ENCODE peak calls at places on chromosomes 16 and 17, in seven cellular contexts. W is mesendoderm, T is colonic mucosa, J is neural progenitor cell, P is mammary epithelial cell, V is endothelial cell of umbilical vein, R is SK-N-SH. M is an unnamed sample. For H3K4me1, the result is how much of the 10 kb centered on the place peaks cover.

GRCh38 chr16:31707743-31708335 is 165.8 kb upstream of the ZNF267 start:
- DNase-seq in J (no peak), P (no peak), W (no peak), R (no peak), T (no peak), V (no peak), M (no peak)

GRCh38 chr17:63096426-63096825 is 130.4 kb downstream of the TANC2 start:
- DNase-seq in R (no peak), T (no peak), V (no peak), W (no peak), J (no peak), P (no peak), M (peak)

GRCh38 chr17:73348018-73348823 is 36.4 kb upstream of the CDC42EP4 start:
- DNase-seq in J (no peak), P (no peak), V (no peak), T (no peak), W (no peak), R (no peak), M (no peak)

GRCh38 chr16:325375-326155 is 27.0 kb downstream of the AXIN1 start:
- DNase-seq in J (no peak), T (no peak), R (no peak), P (no peak), V (no peak), W (no peak), M (no peak)

GRCh38 chr17:72446525-72447250 is 325.9 kb downstream of the SOX9 start:
- DNase-seq in W (no peak), J (no peak), V (no peak), P (no peak), T (peak), R (no peak), M (no peak)

GRCh38 chr17:39665642-39666221 is 583 bp downstream of the TCAP start:
- DNase-seq in P (no peak), V (no peak), R (peak), J (peak), T (no peak), W (no peak), M (no peak)

GRCh38 chr17:28216032-28216431 is 103.0 kb upstream of the TMEM97 start:
- DNase-seq in V (no peak), W (no peak), J (no peak), T (no peak), R (no peak), P (peak), M (no peak)

GRCh38 chr17:33056392-33057146 is 64.9 kb downstream of the SPACA3 start:
- DNase-seq in T (no peak), R (no peak), P (no peak), J (no peak), V (no peak), W (no peak), M (no peak)

GRCh38 chr16:30783280-30784109 is 3.5 kb downstream of the ZNF629 start:
- DNase-seq in R (no peak), V (no peak), T (no peak), P (no peak), J (no peak), W (no peak), M (no peak)

GRCh38 chr17:48552453-48553189 is 7.7 kb upstream of the HOXB2 start:
- DNase-seq in R (no peak), W (no peak), T (no peak), P (peak), V (no peak), J (peak), M (no peak)

GRCh38 chr17:5587431-5588032 is 3.2 kb upstream of the NLRP1 start:
- DNase-seq in J (peak), R (peak), T (peak), V (peak), P (peak), W (peak), M (peak)

GRCh38 chr17:45850468-45850867 is 5.8 kb downstream of the SPPL2C start:
- DNase-seq in J (no peak), V (no peak), T (no peak), P (no peak), R (no peak), W (no peak), M (no peak)

GRCh38 chr16:30066882-30067583 is 1.5 kb downstream of the ALDOA start:
- DNase-seq in W (no peak), T (peak), R (peak), V (no peak), P (peak), J (no peak), M (no peak)

GRCh38 chr17:7445011-7445927 is at the start of gene CHRNB1:
- DNase-seq in V (peak), P (no peak), J (peak), W (peak), R (peak), T (peak), M (peak)

GRCh38 chr16:5709889-5710288 is 612.3 kb upstream of the EEF2KMT start:
- DNase-seq in J (peak), P (no peak), T (no peak), W (peak), R (no peak), V (no peak), M (peak)

GRCh38 chr17:50564916-50565315 is 4.4 kb downstream of the CACNA1G start:
- DNase-seq in V (no peak), R (peak), P (peak), W (peak), T (peak), J (no peak), M (peak)

GRCh38 chr17:348692-349425 is 3.7 kb downstream of the RPH3AL start:
- DNase-seq in W (no peak), P (peak), R (no peak), T (peak), V (peak), J (peak), M (no peak)

GRCh38 chr17:45231481-45232116 is 9.9 kb downstream of the FMNL1 start:
- DNase-seq in W (peak), V (no peak), P (no peak), T (no peak), J (peak), R (peak), M (no peak)

GRCh38 chr16:88866151-88866920 is at the start of gene PABPN1L:
- DNase-seq in T (no peak), P (no peak), R (no peak), J (no peak), W (no peak), V (no peak), M (no peak)

GRCh38 chr17:8862213-8863056 is 5.0 kb downstream of the PIK3R6 start:
- DNase-seq in R (no peak), W (no peak), P (peak), T (no peak), J (no peak), V (no peak), M (no peak)

GRCh38 chr16:51759999-51760398 is 608.9 kb upstream of the SALL1 start:
- DNase-seq in J (no peak), R (no peak), V (no peak), P (no peak), T (no peak), W (peak), M (no peak)

GRCh38 chr17:49316889-49317288 is 45.2 kb downstream of the ZNF652 start:
- DNase-seq in V (no peak), J (no peak), R (no peak), P (no peak), T (no peak), W (peak), M (no peak)

GRCh38 chr17:71846561-71846960 is 274.3 kb upstream of the SOX9 start:
- DNase-seq in P (no peak), R (no peak), V (no peak), W (no peak), T (no peak), J (no peak), M (no peak)

GRCh38 chr17:36463916-36464764 is 22.3 kb upstream of the ZNHIT3 start:
- DNase-seq in R (no peak), J (peak), T (peak), P (peak), V (peak), W (peak), M (peak)

GRCh38 chr17:69525920-69526841 is 111.7 kb downstream of the MAP2K6 start:
- DNase-seq in J (peak), W (peak), V (peak), R (peak), P (peak), T (peak), M (peak)

GRCh38 chr16:58049697-58050185 is 24.2 kb downstream of the MMP15 start:
- DNase-seq in W (no peak), V (no peak), P (no peak), J (no peak), T (no peak), R (no peak), M (no peak)

GRCh38 chr16:55678061-55678935 is 22.5 kb downstream of the SLC6A2 start:
- DNase-seq in J (no peak), T (no peak), R (no peak), W (no peak), V (no peak), P (no peak), M (no peak)

GRCh38 chr16:89904606-89905510 is 13.8 kb upstream of the MC1R start:
- DNase-seq in J (no peak), W (no peak), R (no peak), P (no peak), T (no peak), V (no peak), M (no peak)

GRCh38 chr17:74566132-74566753 is 1.1 kb downstream of the CD300H start:
- DNase-seq in T (peak), P (peak), W (peak), V (peak), J (peak), R (peak), M (peak)

GRCh38 chr17:41982026-41982989 is 15.7 kb downstream of the CNP start:
- DNase-seq in R (no peak), T (no peak), V (no peak), W (no peak), J (no peak), P (no peak), M (no peak)

GRCh38 chr16:79608976-79609375 is 8.4 kb upstream of the MAF start:
- DNase-seq in P (no peak), J (no peak), R (no peak), V (no peak), W (no peak), T (no peak), M (no peak)

GRCh38 chr16:24150282-24150681 is 105.9 kb upstream of the CACNG3 start:
- DNase-seq in V (no peak), P (no peak), R (no peak), T (no peak), W (no peak), J (no peak), M (no peak)

GRCh38 chr16:1791943-1792812 is 1.3 kb downstream of the IGFALS start:
- DNase-seq in W (no peak), V (no peak), P (no peak), J (no peak), R (no peak), T (peak), M (no peak)

GRCh38 chr17:51846561-51846960 is 312.0 kb downstream of the CA10 start:
- DNase-seq in W (no peak), T (no peak), J (no peak), R (peak), P (no peak), V (no peak), M (no peak)

GRCh38 chr17:19346351-19347255 is 15.9 kb downstream of the B9D1 start:
- DNase-seq in W (no peak), V (peak), P (peak), J (no peak), T (peak), R (no peak), M (peak)

GRCh38 chr17:1583569-1583968 is 21.0 kb upstream of the PITPNA start:
- DNase-seq in V (no peak), J (no peak), T (no peak), R (no peak), W (no peak), P (no peak), M (no peak)

GRCh38 chr16:2204727-2205103 is 539 bp upstream of the MLST8 start:
- DNase-seq in W (no peak), P (no peak), J (no peak), V (no peak), R (no peak), T (no peak), M (no peak)

GRCh38 chr16:14007460-14007859 is 63.7 kb upstream of the MRTFB start:
- DNase-seq in R (no peak), T (no peak), P (peak), W (no peak), J (no peak), V (peak), M (peak)

GRCh38 chr17:63961355-63962207 is 11.1 kb downstream of the SCN4A start:
- DNase-seq in R (peak), P (peak), W (peak), T (peak), J (peak), V (peak), M (peak)

GRCh38 chr17:27872776-27873175 is 20.4 kb downstream of the LYRM9 start:
- DNase-seq in W (no peak), T (no peak), P (no peak), V (no peak), J (no peak), R (no peak), M (no peak)

DNA sequence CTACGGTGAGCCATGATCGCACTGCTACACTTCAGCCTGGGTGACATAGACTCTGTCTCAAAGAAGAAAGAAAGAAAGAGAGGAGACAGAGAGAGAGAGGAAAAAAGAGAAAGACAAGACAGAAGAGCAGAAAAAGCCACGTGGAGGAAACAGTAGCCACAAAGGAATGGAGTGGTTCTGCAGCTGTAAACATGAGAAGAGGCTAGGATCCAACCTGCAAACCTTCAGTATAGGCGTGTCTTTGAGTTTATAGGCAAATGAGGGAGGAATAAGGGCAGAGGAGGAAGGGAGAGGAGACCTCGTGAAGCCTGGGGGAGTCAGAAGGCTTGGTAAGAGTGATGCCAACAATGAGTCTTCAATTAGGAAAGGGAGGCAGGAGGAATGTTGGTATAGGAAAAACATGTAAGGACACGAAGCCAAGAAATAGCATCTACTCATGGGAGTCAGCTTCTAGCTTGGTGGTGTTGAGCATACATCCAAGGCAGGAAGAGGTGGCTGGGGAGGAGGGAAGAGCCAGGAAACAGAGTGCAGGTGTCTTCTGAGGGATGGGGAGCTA is 3.9 kb downstream of the MED9 start:
- DNase-seq in P (peak), J (no peak), V (no peak), T (no peak), W (no peak), R (no peak), M (no peak)
- H3K9ac ChIP-seq in P (no peak), J (no peak), V (no peak), T (no peak), W (no peak), R (no peak), M (no peak)

GRCh38 chr16:12025926-12026325 is 49.4 kb downstream of the SNX29 start:
- DNase-seq in V (no peak), P (no peak), R (no peak), W (no peak), T (no peak), J (no peak), M (no peak)

GRCh38 chr16:12025472-12025871 is 48.9 kb downstream of the SNX29 start:
- DNase-seq in J (no peak), W (peak), T (no peak), P (no peak), V (no peak), R (no peak), M (no peak)

GRCh38 chr16:12027558-12027957 is 51.0 kb downstream of the SNX29 start:
- DNase-seq in P (no peak), V (no peak), J (no peak), W (no peak), R (peak), T (no peak), M (no peak)

GRCh38 chr16:12027091-12027490 is 50.6 kb downstream of the SNX29 start:
- DNase-seq in P (peak), V (no peak), T (no peak), R (peak), J (no peak), W (peak), M (no peak)

GRCh38 chr16:12028220-12028619 is 51.7 kb downstream of the SNX29 start:
- DNase-seq in P (no peak), J (no peak), T (no peak), W (no peak), V (no peak), R (no peak), M (no peak)
- H3K4me1 ChIP-seq in P (under half), J (under half), T (under half), W (under half), V (under half), R (under half), M (under half)

GRCh38 chr16:4609200-4610010 is 5.3 kb downstream of the UBALD1 start:
- DNase-seq in V (no peak), J (no peak), P (no peak), T (no peak), W (no peak), R (peak), M (no peak)

GRCh38 chr16:4612977-4613635 is 1.6 kb downstream of the UBALD1 start:
- DNase-seq in V (no peak), T (no peak), J (no peak), W (peak), R (peak), P (peak), M (peak)

GRCh38 chr16:4610011-4611005 is 4.4 kb downstream of the UBALD1 start:
- DNase-seq in W (no peak), R (peak), P (no peak), J (no peak), T (no peak), V (no peak), M (no peak)

GRCh38 chr16:4612474-4612931 is 2.2 kb downstream of the UBALD1 start:
- DNase-seq in T (no peak), W (peak), V (no peak), J (peak), P (no peak), R (peak), M (peak)

GRCh38 chr16:4611337-4612023 is 3.2 kb downstream of the UBALD1 start:
- DNase-seq in W (no peak), P (no peak), J (no peak), R (peak), V (no peak), T (no peak), M (peak)
- H3K9ac ChIP-seq in W (no peak), P (no peak), J (no peak), R (no peak), V (no peak), T (no peak), M (peak)

DNA sequence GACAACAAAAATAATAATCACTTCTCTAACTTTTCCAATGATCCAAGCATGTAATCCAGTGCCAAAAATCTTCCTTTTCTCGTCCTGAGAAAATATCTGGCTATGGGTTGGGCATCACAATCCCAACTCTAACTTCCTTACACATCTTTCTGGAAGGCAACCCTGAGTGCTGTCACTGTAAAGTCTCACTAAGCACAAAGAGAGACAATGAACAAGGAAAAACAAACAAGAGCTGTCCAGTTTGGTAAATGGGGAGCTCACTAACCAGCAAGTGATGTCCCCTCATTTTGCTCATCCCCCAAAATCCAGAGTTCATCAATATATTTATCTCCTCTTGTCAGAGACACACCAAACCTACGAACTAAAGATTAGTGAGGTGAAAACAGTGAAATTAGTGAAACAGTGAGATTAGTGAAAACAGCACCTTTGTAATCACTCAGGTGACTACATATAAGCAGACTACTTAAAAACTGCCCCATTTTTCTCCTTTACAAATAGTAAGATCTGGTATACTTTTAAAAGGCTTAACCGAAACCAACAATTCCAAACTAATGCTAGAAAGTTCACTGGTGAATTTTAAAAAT is 5.4 kb downstream of the USP32 start:
- DNase-seq in J (peak), W (no peak), T (no peak), R (no peak), P (no peak), V (no peak), M (no peak)
- H3K4me1 ChIP-seq in J (half or more), W (under half), T (under half), R (under half), P (under half), V (under half), M (half or more)

DNA sequence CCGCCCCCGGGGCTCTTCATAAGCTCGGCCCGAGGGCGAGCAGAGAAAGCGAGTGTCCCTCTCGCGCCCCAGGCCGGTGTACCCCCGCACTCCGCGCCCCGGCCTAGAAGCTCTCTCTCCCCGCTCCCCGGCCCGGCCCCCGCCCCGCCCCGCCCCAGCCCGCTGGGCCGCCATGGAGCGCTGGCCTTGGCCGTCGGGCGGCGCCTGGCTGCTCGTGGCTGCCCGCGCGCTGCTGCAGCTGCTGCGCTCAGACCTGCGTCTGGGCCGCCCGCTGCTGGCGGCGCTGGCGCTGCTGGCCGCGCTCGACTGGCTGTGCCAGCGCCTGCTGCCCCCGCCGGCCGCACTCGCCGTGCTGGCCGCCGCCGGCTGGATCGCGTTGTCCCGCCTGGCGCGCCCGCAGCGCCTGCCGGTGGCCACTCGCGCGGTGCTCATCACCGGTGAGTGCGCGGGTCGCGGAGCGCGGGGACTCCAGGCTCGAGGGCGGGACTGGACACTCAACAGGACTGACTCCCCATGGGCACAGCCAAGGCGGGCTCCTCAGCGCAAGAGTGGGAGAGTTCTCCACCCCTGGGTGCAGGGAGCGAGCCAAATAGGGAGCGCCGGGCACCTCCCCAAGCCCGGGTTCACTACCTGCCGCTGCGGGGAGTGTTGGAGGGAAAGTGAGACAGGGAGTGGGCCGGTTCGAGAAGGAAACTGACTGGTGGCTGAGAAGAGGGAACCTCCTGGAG is at the start of gene HSD11B2:
- DNase-seq in T (peak), W (peak), P (peak), J (peak), V (peak), R (peak), M (peak)
- H3K9ac ChIP-seq in T (peak), W (peak), P (no peak), J (no peak), V (no peak), R (no peak), M (no peak)

M was measured in adipocyte.